ENCODE peak calls at places on chromosomes 6 and 20, in six cellular contexts. G, J, S, K, U and I are unnamed samples.

GRCh38 chr6:168865-169455 is 123.3 kb upstream of the DUSP22 start:
- DNase-seq in G (peak), J (no peak), S (peak), K (no peak), U (peak), I (peak)

GRCh38 chr6:137202078-137202477 is 17.1 kb downstream of the IFNGR1 start:
- DNase-seq in G (no peak), J (no peak), S (no peak), K (no peak), U (no peak), I (no peak)

GRCh38 chr20:45857836-45858250 is 429 bp downstream of the ZSWIM3 start:
- DNase-seq in G (peak), J (peak), S (no peak), K (peak), U (no peak), I (no peak)

GRCh38 chr20:5973172-5973571 is 22.7 kb downstream of the MCM8 start:
- DNase-seq in G (no peak), J (no peak), S (peak), K (no peak), U (no peak), I (peak)

GRCh38 chr20:59055302-59055701 is 12.7 kb upstream of the PRELID3B start:
- DNase-seq in G (no peak), J (no peak), S (no peak), K (no peak), U (no peak), I (peak)

GRCh38 chr6:36724514-36725385 is 27.1 kb downstream of the RAB44 start:
- DNase-seq in G (peak), J (peak), S (peak), K (no peak), U (peak), I (peak)

GRCh38 chr6:41443616-41444525 is 102.3 kb upstream of the FOXP4 start:
- DNase-seq in G (no peak), J (no peak), S (no peak), K (no peak), U (no peak), I (no peak)

GRCh38 chr6:13285705-13286104 is 42.6 kb downstream of the TBC1D7 start:
- DNase-seq in G (no peak), J (no peak), S (no peak), K (no peak), U (no peak), I (no peak)

GRCh38 chr6:33896391-33897192 is 92.8 kb upstream of the MLN start:
- DNase-seq in G (no peak), J (no peak), S (no peak), K (no peak), U (no peak), I (peak)